ENCODE peak calls at places on chromosomes 1 and 21, in four cellular contexts. L is GM12878, G is HepG2, Z is K562. I is an unnamed sample.

GRCh38 chr1:152964536-152964935 is 5.9 kb upstream of the SPRR4 start:
- DNase-seq in L (no peak), Z (no peak), G (no peak), I (no peak)

GRCh38 chr1:119186471-119186870 is 46.0 kb upstream of the WARS2 start:
- DNase-seq in Z (no peak), G (no peak), L (no peak), I (no peak)

GRCh38 chr1:15863156-15863901 is 15.8 kb downstream of the SPEN start:
- DNase-seq in Z (no peak), G (no peak), L (no peak), I (no peak)

GRCh38 chr1:19458815-19459417 is 26.4 kb downstream of the CAPZB start:
- DNase-seq in Z (no peak), L (no peak), G (no peak), I (no peak)

GRCh38 chr1:3618904-3619671 is 5.7 kb upstream of the TPRG1L start:
- DNase-seq in G (peak; percentile 77), L (peak; percentile 11), Z (peak; percentile 88), I (peak; percentile 93)

GRCh38 chr1:18770799-18771198 is 88.7 kb downstream of the TAS1R2 start:
- DNase-seq in L (no peak), Z (no peak), G (no peak), I (no peak)

GRCh38 chr21:33948096-33948950 is 32.7 kb upstream of the ATP5PO start:
- DNase-seq in Z (peak; percentile 44), G (no peak), L (peak; percentile 89), I (peak; percentile 94)

GRCh38 chr1:22363403-22364325 is 88.0 kb upstream of the ZBTB40 start:
- DNase-seq in L (no peak), G (no peak), Z (no peak), I (no peak)

DNA sequence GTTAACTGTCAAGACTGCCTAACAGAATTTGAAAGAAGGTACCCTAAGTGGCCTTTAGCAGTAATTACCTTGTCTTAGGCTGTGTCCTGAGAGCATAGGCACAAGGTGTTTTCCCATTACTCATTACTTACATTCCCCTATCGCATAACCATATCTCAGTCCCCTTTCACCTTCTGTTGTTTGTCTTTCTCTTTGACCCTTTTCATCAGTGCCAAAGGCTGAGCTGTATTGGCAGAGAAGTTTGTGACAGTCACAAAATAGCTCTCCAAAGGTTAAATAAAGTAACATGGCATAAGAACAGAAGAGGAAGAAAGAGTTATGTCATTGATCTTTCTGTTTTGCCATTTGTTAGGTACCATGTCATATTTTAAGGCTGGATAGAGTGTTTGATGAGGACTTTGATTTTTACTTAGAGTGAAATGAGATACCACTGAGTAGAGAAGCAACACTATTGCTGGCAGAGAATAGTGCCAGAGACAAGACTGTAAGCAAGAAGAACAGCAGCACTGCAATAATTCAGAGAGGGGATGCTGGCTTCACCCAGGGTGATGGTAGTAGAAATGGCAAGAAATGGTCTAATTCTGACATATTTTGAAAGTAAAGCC is 497.8 kb downstream of the TTLL7 start:
- DNase-seq in L (peak; percentile 84), Z (no peak), G (no peak), I (no peak)
- TF ChIP-seq JUNB in L (peak; percentile 95), Z (no peak), G (no peak), I (no peak)

DNA sequence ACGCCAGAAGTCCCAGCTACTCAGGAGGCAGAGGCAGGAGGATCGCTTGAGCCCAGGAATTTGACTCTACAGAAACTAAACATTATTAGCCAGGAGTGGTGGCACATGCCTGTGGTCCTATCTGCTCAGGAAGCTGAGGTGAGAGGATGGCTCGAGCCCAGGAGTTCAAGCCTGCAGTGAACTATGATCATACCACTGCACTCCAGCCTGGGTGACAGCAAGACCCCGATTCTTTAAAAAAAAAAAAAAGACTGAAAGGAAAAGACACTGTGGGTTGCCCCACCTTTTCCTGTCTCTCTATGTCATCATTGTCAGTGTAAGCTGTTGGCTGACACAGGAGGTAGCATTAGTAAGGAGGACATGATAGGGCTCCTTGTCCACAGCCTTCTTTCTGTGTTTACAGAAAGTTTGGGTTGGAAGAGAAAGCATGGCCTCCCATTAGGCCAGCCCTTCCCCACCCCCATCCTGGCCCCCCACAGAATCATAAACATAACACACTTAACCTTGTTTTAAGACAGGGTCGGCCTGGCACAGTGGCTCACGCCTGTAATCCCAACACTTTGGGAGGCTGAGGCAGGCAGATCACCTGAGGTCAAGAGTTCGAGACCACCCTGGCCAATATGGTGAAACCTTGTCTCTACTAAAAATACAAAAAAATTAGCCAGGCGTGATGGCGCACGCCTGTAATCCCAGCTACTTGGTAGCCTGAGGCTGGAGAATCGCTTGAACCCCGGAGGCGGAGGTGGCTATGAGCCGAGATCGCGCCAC is 20.6 kb upstream of the RCAN3 start:
- DNase-seq in G (no peak), L (no peak), Z (no peak), I (no peak)
- H2AFZ ChIP-seq in G (peak overlapping the region; percentile 46), L (peak overlapping the region; percentile 52), Z (peak overlapping the region; percentile 84), I (peak overlapping the region; percentile 25)

DNA sequence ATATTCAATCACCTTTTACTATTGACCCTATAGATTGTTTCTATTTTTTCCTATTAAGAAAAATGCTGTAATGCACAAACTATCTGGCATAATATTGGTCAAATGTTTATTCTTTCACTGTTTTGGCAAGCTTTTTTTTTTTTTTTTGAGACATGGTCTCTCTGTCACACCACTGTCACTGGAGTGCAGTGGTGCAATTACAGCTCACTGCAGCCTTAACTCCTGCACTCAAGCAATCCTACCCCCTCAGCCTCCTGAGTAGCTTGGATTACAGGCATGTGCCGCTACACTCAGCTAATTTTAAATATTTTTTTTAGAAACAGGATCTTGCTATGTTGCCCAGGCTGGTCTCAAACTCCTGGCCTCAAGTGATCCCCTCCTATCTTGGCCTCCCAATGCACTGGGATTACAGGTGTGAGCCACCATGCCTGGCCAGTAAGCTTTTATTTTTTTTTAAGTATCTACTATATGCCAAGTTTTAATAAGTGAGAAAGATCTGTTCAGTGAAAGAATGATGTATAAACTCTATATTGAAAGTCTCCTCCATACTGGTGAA is 3.4 kb downstream of the CDC7 start:
- DNase-seq in L (no peak), G (peak; percentile 74), Z (no peak), I (no peak)
- H3K4me3 ChIP-seq in L (no peak overlapping the region), G (no peak overlapping the region), Z (no peak overlapping the region), I (no peak overlapping the region)

GRCh38 chr21:32021319-32022027 is 148.7 kb downstream of the HUNK start:
- DNase-seq in G (no peak), Z (no peak), L (no peak), I (no peak)
- TF ChIP-seq JUNB in G (no peak), Z (no peak), L (no peak), I (no peak)

DNA sequence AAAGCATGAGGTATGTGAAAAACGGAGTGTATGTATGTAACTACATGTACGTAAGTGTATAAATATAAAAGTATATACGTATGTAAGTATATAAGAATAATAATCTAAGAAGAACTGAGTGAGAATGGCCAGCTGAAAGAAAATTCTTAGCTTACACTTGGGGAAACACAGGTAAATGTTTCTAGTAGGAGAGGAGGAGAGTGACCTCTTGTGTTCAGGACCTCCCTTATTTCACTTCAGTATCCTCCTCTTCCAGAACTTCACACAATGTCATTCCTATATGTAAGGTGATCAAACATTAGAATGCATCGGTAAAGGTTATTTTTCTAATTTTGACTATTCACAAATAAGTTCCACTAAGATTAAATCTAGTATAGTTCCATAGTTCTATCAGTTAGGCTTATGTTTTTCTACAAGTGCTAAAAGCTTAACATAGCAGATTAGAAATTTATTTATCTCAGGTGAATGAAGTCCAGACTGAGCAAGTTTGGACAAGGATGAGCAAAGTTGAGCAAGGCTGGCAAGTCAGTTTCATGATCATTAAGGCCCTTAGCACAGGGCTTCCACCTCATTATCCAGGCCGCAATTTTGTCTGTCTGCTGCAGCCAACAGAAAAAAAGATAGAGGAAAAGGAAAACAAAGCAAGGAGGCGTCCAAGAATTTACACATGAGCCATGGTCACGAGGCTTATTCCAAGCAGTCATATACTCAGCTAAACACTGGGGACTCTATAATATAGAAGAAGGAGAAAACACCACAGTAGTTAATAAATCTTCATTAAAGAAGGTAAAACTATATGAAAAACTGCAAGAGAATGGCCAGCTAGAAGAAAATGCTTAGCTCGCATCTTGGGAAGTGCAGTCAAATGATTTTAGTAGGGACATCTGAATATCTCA is 7.1 kb upstream of the MROH9 start:
- DNase-seq in L (no peak), G (no peak), Z (no peak), I (peak; percentile 24)
- H2AFZ ChIP-seq in L (no peak overlapping the region), G (no peak overlapping the region), Z (no peak overlapping the region), I (no peak overlapping the region)

I was measured in GM23338.